ENCODE peak calls at places on chromosomes 5 and 9, in four cellular contexts. M, W, Z and G are unnamed samples.
A peak's percentile ranks its signal among the peaks of the same experiment; 100 is the strongest.

GRCh38 chr9:81292056-81292805 is 397.1 kb downstream of the TLE1 start:
- DNase-seq in W (no peak), Z (peak; percentile 13), M (no peak), G (peak; percentile 9)

GRCh38 chr9:33132249-33132772 is 34.8 kb downstream of the B4GALT1 start:
- DNase-seq in W (no peak), Z (no peak), M (no peak), G (no peak)

GRCh38 chr5:80915716-80916115 is 44.4 kb upstream of the RASGRF2 start:
- DNase-seq in W (no peak), Z (no peak), M (no peak), G (no peak)

GRCh38 chr9:109939698-109940342 is 159.8 kb downstream of the PALM2AKAP2 start:
- DNase-seq in Z (no peak), M (no peak), W (no peak), G (no peak)

GRCh38 chr5:108461628-108462367 is 79.9 kb upstream of the FBXL17 start:
- DNase-seq in W (no peak), Z (no peak), M (no peak), G (no peak)

GRCh38 chr9:124853605-124854143 is 414 bp downstream of the WDR38 start:
- DNase-seq in W (no peak), Z (no peak), M (no peak), G (no peak)

GRCh38 chr5:127153031-127153430 is 79.7 kb upstream of the C5orf63 start:
- DNase-seq in Z (no peak), W (peak; percentile 6), M (no peak), G (no peak)

GRCh38 chr5:146710348-146710747 is 168.2 kb downstream of the PPP2R2B start:
- DNase-seq in M (no peak), Z (no peak), W (no peak), G (no peak)

GRCh38 chr9:38334234-38334633 is 58.3 kb upstream of the ALDH1B1 start:
- DNase-seq in Z (no peak), M (no peak), W (peak; percentile 28), G (peak; percentile 72)

GRCh38 chr9:132447346-132447745 is 37.3 kb downstream of the CFAP77 start:
- DNase-seq in M (no peak), Z (peak; percentile 73), W (peak; percentile 15), G (peak; percentile 85)

GRCh38 chr9:7542648-7543165 is 256.9 kb downstream of the DMAC1 start:
- DNase-seq in W (no peak), Z (no peak), M (no peak), G (peak; percentile 44)

GRCh38 chr9:20209421-20210340 is 412.6 kb downstream of the MLLT3 start:
- DNase-seq in M (peak; percentile 2), Z (no peak), W (no peak), G (no peak)

GRCh38 chr5:82405618-82406199 is 127.6 kb upstream of the RPS23 start:
- DNase-seq in W (no peak), Z (no peak), M (no peak), G (no peak)

GRCh38 chr5:99019812-99020697 is 91.2 kb upstream of the CHD1 start:
- DNase-seq in W (peak; percentile 59), M (no peak), Z (no peak), G (no peak)

GRCh38 chr9:37324261-37324683 is 98.2 kb upstream of the GRHPR start:
- DNase-seq in W (no peak), M (peak; percentile 43), Z (no peak), G (no peak)

GRCh38 chr5:3325811-3326568 is 269.6 kb upstream of the IRX1 start:
- DNase-seq in W (no peak), M (no peak), Z (no peak), G (no peak)
- TF ChIP-seq CREB1 in W (no peak), M (no peak), Z (no peak), G (no peak)

DNA sequence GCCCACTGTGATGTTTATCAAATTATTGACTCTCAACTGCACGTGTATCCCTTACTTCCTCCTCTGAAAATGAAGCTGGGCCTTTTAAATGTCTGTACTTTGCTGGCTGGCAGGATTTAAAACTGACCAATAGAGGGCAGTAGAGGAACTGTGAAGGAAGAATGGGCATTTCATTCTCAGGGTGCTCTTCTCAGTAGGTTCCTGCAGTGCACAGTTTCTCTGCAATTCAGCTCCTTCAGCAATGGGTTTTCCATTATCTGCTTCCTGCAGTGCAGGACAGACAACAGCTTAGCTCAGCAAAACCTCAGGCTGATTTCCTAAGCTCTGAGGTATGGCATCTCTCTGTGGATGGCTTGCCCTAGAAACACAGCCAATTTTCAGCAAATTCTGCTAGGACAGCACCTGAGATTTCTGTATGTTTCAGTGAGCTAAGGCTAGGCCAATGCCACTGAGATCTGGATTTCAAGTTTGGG is 298.4 kb upstream of the PRDM9 start:
- DNase-seq in W (peak; percentile 46), M (peak; percentile 9), Z (peak; percentile 14), G (peak; percentile 93)
- TF ChIP-seq CREB1 in W (no peak), M (no peak), Z (no peak), G (no peak)

GRCh38 chr5:133247145-133247709 is 195.4 kb downstream of the HSPA4 start:
- DNase-seq in M (no peak), W (peak; percentile 39), Z (no peak), G (no peak)

GRCh38 chr5:133246053-133246370 is 194.2 kb downstream of the HSPA4 start:
- DNase-seq in W (no peak), M (no peak), Z (no peak), G (no peak)

GRCh38 chr5:133244242-133244641 is 192.4 kb downstream of the HSPA4 start:
- DNase-seq in W (no peak), Z (no peak), M (no peak), G (no peak)

GRCh38 chr5:133246376-133247144 is 194.7 kb downstream of the HSPA4 start:
- DNase-seq in M (no peak), W (no peak), Z (no peak), G (no peak)

DNA sequence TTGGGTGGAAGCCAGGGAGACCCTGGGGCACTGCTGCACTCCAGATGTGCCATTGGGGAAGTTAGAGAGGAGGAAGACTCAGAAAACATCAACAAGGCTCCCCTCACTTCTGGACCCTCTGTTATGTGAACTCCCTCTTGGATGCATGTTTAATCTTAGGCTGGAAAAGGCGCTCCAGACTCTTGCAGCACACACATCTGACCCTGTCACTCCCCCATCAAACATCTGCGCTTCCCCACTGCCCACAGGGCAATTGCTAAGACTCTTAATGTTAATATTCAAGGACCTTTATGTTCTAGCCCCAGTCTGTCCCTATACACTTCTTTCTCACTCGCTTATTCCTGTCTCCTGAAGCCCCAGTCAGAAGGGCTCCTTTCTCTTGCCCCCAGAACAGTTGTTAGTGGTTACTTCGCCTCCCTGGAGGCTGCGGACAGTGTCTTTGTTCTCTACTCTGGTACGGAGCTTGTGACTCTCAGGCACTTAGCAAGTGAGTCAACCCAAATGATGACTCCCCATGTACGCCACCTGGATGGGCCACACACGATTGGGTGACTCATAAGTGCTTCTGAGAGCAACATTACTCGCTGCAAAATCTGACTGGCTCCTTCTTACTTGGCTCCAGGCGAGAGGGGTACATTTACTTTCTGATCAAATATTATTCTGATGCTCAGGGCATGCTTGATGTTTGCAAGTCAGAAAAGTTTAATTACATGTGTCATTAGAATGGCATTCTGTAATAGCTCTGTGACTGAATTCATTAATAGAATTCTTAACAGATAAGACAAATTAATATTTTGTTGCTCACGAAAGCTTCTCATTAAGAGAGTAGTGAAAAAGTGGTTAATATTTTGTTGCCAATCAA is 193.6 kb downstream of the HSPA4 start:
- DNase-seq in M (no peak), W (peak; percentile 77), Z (no peak), G (no peak)
- TF ChIP-seq CREB1 in M (no peak), W (no peak), Z (no peak), G (no peak)

DNA sequence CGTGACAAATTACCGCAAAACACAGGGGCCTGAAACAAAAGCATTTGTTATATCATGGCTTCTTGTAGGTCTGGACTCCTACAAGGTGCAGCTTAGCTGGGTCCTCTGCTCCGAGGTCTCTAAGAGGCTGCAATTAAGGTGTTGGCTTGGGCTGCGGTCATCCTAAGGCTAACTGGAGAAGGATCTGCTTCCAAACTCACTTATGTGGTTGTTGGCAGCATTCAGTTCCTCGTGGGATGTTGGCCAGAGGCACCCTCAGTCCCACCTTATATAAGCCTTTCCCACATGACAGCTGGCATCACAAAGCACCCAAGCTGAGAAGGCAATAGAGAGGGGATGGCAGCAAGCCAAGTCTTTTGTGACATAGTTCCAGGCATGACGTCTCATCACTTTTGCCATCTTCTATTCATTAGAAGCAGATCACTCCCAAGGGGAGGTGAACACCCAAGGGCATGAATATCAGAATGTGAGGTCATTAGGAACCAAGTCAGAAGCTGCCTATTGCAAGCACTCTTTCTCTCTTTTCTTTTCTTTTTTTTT is 47.9 kb upstream of the ZBTB43 start:
- DNase-seq in Z (no peak), M (no peak), W (no peak), G (no peak)
- TF ChIP-seq CREB1 in Z (no peak), M (no peak), W (no peak), G (no peak)

DNA sequence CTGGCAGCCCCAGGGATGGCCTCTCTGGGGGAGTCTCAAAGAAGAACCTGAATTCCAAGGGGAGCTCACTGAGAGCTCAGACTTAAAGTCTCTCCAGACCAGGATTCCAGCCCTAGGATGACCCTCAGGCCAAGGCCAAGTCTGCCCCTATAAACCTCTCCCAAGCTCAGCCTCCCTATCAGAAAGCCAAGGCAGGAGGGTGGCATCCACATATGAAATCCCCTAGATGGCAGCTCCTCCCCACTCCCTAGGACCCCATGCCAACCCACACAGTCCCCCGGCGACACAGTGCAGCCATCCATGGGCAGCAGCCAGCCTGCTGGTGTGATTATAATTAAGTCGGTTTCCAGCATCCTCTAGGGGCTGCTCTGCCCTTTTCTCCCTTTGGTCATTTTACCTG is 269.9 kb downstream of the CDK5RAP2 start:
- DNase-seq in Z (no peak), W (no peak), M (no peak), G (no peak)
- TF ChIP-seq CREB1 in Z (no peak), W (no peak), M (no peak), G (no peak)

GRCh38 chr9:76135902-76136301 is 245.4 kb downstream of the PCSK5 start:
- DNase-seq in Z (no peak), W (no peak), M (no peak), G (no peak)

GRCh38 chr9:76138360-76138759 is 247.9 kb downstream of the PCSK5 start:
- DNase-seq in Z (no peak), W (no peak), M (no peak), G (no peak)

GRCh38 chr9:76137941-76138340 is 247.5 kb downstream of the PCSK5 start:
- DNase-seq in M (no peak), Z (no peak), W (no peak), G (no peak)

DNA sequence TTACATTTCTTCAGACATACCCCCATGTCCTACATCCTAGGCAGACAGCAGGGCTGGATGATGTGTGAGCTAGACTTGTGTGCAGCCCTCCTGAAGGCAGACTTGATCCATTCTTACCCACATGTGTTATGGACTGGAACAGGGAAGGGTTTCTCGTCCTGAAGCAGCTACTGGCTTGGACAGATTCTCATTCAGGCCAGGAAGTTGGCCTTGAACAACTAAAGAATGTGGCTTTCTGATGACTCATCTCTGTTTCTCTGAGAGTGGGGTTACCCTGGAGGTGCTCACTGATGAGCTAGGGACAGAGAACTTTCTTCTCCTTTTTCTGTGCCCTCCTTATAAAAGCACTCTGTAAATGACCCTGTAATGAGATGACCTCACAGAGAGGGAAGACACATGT is 246.5 kb downstream of the PCSK5 start:
- DNase-seq in W (no peak), Z (no peak), M (no peak), G (peak; percentile 25)
- TF ChIP-seq CREB1 in W (no peak), Z (no peak), M (no peak), G (no peak)

GRCh38 chr9:134144801-134145200 is 8.9 kb downstream of the WDR5 start:
- DNase-seq in W (no peak), M (no peak), Z (no peak), G (no peak)
- TF ChIP-seq CREB1 in W (no peak), M (no peak), Z (no peak), G (no peak)